ENCODE peak calls at places on chromosomes 13 and 19, in seven cellular contexts. Z is suprapubic skin, R is HCT116, T is spleen, U is stomach, Y is H1, K is Panc1. C is an unnamed sample. For H3K4me1 and H3K36me3, the result is how much of the 10 kb centered on the place peaks cover.

GRCh38 chr13:21033224-21033855 is 28.0 kb downstream of the LATS2 start:
- DNase-seq in Z (no peak), R (no peak), T (no peak), U (peak), Y (no peak), K (no peak), C (no peak)

GRCh38 chr19:6238256-6238642 is 41.5 kb downstream of the MLLT1 start:
- DNase-seq in Z (no peak), R (no peak), T (no peak), U (no peak), Y (no peak), K (no peak), C (no peak)

GRCh38 chr13:20370815-20371421 is 138.8 kb upstream of the GJB6 start:
- DNase-seq in Z (no peak), R (no peak), T (no peak), U (no peak), Y (no peak), K (no peak), C (no peak)

GRCh38 chr19:18297308-18297707 is 15.9 kb upstream of the JUND start:
- DNase-seq in Z (no peak), R (no peak), T (no peak), U (no peak), Y (no peak), K (no peak), C (no peak)

GRCh38 chr13:111219306-111219705 is 101.1 kb upstream of the TEX29 start:
- DNase-seq in Z (no peak), R (no peak), T (no peak), U (no peak), Y (no peak), K (no peak), C (no peak)

GRCh38 chr19:51090471-51090870 is 7.8 kb upstream of the KLK14 start:
- DNase-seq in Z (no peak), R (no peak), T (no peak), U (no peak), Y (no peak), K (no peak), C (no peak)

GRCh38 chr19:34712606-34713261 is 21.3 kb upstream of the ZNF181 start:
- DNase-seq in Z (no peak), R (peak), T (no peak), U (peak), Y (peak), K (peak), C (no peak)

GRCh38 chr13:29892149-29892548 is 41.7 kb upstream of the UBL3 start:
- DNase-seq in Z (no peak), R (no peak), T (no peak), U (no peak), Y (no peak), K (no peak), C (no peak)

GRCh38 chr19:54573330-54573872 is at the start of gene LILRA2:
- DNase-seq in Z (no peak), R (no peak), T (peak), U (no peak), Y (no peak), K (no peak), C (no peak)

GRCh38 chr13:114140131-114140908 is 7.9 kb upstream of the RASA3 start:
- DNase-seq in Z (no peak), R (no peak), T (peak), U (no peak), Y (no peak), K (no peak), C (no peak)

DNA sequence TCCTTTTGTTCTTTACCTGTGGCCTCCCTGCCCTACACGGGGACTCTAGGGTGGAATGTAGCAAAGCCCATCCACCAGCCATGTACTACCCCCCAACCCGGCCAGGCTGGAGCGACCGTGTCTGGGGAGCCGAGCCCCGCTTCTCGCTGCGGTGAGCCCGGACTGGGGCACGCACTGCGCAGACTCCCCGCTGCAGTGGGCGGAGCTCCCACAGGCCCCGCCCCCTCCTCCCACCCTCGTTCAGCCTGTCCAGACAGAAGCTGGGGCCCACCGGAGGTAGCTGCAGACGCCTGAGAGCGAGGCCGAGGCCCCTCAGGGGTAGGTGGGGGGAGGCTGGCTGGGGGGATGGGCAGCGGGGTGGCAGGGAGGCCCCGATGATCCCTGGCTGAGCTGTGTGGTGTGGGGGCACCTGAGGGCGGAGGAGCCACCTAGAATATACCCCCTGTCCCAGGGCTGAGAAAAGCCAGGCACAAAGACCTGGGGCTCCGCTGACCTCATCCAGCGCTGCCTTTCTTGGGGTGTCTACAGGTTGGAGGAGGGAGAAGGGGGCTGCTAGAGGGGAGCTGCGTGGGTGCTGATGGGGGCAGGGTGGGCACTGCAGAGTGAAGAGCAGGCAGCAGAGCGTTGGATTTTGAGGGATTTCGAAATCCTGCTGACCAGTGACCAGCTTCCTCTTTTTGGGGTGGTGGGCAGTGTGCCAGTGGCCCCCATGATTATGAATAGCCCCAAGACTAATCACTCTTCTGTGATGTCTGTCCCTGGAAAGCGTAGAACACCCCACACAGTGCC is 17.3 kb downstream of the PLD3 start:
- DNase-seq in Z (no peak), R (no peak), T (peak), U (peak), Y (peak), K (no peak), C (no peak)
- TF ChIP-seq POLR2AphosphoS5 in Z (no peak), R (no peak), T (peak), U (no peak), Y (peak), K (no peak), C (no peak)

GRCh38 chr19:49538643-49539042 is 10.8 kb downstream of the RCN3 start:
- DNase-seq in Z (no peak), R (no peak), T (no peak), U (no peak), Y (no peak), K (no peak), C (no peak)
- H3K4me1 ChIP-seq in Z (under half), R (under half), T (under half), U (under half), Y (under half), K (under half), C (under half)

GRCh38 chr19:7934766-7935165 is 8.7 kb downstream of the TIMM44 start:
- DNase-seq in Z (no peak), R (no peak), T (no peak), U (no peak), Y (no peak), K (no peak), C (no peak)
- H3K36me3 ChIP-seq in Z (half or more), R (under half), T (half or more), U (half or more), Y (under half), K (under half), C (under half)

GRCh38 chr13:106343831-106344230 is 191.6 kb downstream of the EFNB2 start:
- DNase-seq in Z (no peak), R (no peak), T (no peak), U (no peak), Y (no peak), K (no peak), C (no peak)

GRCh38 chr13:106349080-106349841 is 186.2 kb downstream of the EFNB2 start:
- DNase-seq in Z (no peak), R (peak), T (no peak), U (peak), Y (peak), K (no peak), C (no peak)

GRCh38 chr13:106350208-106350607 is 185.3 kb downstream of the EFNB2 start:
- DNase-seq in Z (no peak), R (peak), T (no peak), U (peak), Y (no peak), K (no peak), C (no peak)

GRCh38 chr13:106344318-106344717 is 191.1 kb downstream of the EFNB2 start:
- DNase-seq in Z (no peak), R (no peak), T (no peak), U (no peak), Y (no peak), K (no peak), C (no peak)

DNA sequence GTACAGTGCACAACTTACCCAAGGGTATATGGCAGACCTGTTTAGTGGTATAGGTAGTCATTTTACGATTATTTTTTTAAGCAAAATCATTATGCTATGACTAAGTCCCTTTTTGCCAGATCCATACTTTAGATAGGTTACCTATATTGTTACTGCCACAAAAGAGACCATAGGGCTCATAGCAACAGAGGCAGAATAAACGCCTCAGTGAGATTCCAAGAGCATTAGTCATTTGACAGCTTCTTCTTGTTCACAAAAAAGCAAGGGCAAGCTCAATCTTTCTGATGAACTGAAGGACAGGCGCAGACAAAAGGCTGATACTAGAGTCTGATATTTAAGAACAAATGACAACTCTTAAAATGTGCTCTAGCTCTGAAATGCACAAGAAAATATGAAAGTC is 187.4 kb downstream of the EFNB2 start:
- DNase-seq in Z (no peak), R (peak), T (no peak), U (no peak), Y (no peak), K (no peak), C (no peak)
- TF ChIP-seq POLR2AphosphoS5 in Z (no peak), R (no peak), T (no peak), U (no peak), Y (no peak), K (no peak), C (no peak)

DNA sequence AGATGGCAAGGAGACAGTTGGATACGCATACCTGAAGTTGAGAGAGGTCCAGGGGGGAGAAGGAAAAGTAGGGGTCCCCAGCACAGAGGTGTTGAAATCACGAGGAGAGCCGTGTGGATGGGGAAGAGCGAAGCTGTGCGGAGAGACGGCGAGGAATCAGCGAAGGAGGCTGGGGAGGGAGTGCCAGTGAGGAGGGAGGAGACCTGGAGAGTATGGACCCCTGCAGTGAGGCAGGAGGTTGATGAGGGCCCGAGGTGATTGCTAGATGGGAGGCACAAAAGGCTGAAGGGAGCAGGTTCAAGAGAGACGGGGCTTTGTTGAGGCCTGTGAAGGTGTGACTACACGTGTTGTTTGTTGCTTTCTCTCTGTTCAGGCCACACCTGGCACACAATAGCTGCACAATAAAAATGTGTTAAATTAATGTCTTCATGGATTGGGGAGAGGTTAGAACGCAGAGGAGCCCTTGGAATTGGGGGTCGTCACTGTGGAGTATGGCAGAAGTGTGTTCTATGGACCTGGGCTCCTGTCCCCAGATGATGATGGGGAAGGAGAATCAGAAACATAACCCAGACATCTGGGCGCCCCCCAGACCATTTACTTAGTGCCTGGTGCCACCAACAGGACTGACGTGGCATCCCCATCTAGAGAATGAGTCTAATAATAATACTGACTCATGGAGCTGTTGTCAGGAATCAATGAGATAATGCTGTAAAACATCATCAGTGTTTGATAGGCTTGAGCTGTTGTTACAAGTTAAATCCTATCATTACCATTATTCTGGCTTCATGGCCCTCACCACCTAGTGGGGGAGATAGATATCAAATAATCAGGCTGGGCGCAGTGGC is 137.5 kb downstream of the SIPA1L3 start:
- DNase-seq in Z (no peak), R (no peak), T (no peak), U (no peak), Y (no peak), K (no peak), C (no peak)
- H3K4me1 ChIP-seq in Z (under half), R (under half), T (under half), U (under half), Y (under half), K (under half), C (under half)

DNA sequence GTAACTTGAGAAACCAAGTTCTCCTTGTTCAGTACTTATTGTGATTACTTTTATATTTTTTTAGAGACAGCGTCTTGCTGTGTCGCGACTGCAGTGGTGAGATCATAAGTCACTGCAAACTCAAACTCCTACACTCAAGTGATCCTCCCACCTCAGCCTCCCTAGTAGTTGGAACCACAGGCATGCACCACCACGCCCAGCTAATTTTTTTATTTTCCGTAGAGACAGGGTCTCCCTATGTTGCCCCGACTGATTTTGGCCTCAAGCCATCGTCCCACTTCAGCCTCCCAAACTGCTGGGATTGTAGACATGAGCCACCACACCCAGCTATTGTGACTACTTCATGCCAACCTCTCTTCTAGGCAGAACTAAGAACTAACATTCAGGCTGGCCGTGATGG is 8.3 kb downstream of the C19orf53 start:
- DNase-seq in Z (no peak), R (no peak), T (no peak), U (no peak), Y (no peak), K (no peak), C (no peak)
- H3K36me3 ChIP-seq in Z (under half), R (under half), T (under half), U (under half), Y (under half), K (under half), C (under half)

GRCh38 chr19:15452111-15453047 is 2.6 kb upstream of the WIZ start:
- DNase-seq in Z (peak), R (peak), T (peak), U (peak), Y (peak), K (no peak), C (peak)
- TF ChIP-seq POLR2AphosphoS5 in Z (no peak), R (peak), T (peak), U (peak), Y (no peak), K (no peak), C (peak)

DNA sequence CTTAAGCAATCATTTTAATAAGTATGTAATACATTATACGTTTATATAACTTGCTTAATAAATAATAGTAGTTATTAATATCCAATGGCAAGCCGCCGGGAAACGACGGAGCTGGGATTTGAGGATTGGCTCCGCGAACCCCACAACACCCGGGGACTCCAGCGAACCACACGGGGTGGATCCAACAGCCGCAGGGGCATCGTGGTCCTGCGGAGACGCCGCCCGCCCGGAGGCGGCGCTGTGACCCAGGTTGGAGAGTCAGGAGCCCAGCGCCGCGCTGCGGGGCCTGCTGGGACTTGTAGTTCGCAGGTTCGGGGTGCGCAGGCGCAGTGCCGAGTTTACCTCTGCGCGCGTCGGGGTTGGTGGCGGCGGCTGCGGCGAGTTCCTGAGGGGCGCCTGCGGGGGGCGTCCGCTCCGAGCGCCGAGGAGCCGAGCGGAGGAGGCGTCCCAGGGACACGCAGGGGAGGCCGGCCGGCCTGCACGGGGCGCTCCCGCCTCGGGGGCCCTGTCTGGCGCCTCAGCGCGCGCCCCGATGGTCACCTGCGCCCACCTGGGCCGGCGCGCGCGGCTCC is at the start of gene ZNF554:
- DNase-seq in Z (peak), R (peak), T (peak), U (peak), Y (peak), K (peak), C (peak)
- H3K4me1 ChIP-seq in Z (under half), R (under half), T (under half), U (under half), Y (under half), K (under half), C (under half)